ENCODE peak calls at places on chromosomes 1 and 21, in nine cellular contexts. P is H9, M is uterus, R is RWPE1, Z is Calu3, Q is gastrocnemius medialis, S is choroid plexus epithelial cell, G is suprapubic skin, E is B cell. I is an unnamed sample.

GRCh38 chr1:67897270-67897949 is 64.1 kb upstream of the GNG12 start:
- DNase-seq in P (no peak), M (no peak), R (no peak), Z (peak; percentile 34), Q (no peak), S (peak; percentile 86), G (no peak), E (no peak), I (no peak)

GRCh38 chr1:112701227-112702066 is 5.5 kb downstream of the RHOC start:
- DNase-seq in P (no peak), M (peak; percentile 23), R (no peak), Z (no peak), Q (no peak), S (no peak), G (no peak), E (no peak), I (no peak)

GRCh38 chr1:201298381-201299367 is 15.4 kb downstream of the PKP1 start:
- DNase-seq in P (no peak), M (no peak), R (no peak), Z (peak; percentile 35), Q (no peak), S (no peak), G (no peak), E (no peak), I (no peak)

GRCh38 chr1:229907884-229908633 is 159.0 kb upstream of the GALNT2 start:
- DNase-seq in P (no peak), M (no peak), R (no peak), Z (no peak), Q (no peak), S (no peak), G (no peak), E (no peak), I (no peak)

GRCh38 chr1:238119060-238119459 is 228.3 kb upstream of the ZP4 start:
- DNase-seq in P (no peak), M (no peak), R (no peak), Z (no peak), Q (no peak), S (no peak), G (no peak), E (no peak), I (no peak)

GRCh38 chr1:168057921-168058320 is 78.8 kb downstream of the GPR161 start:
- DNase-seq in P (no peak), M (no peak), R (no peak), Z (no peak), Q (no peak), S (peak; percentile 27), G (no peak), E (no peak), I (no peak)

GRCh38 chr1:93779540-93780121 is 98.0 kb upstream of the BCAR3 start:
- DNase-seq in P (peak; percentile 36), M (no peak), R (peak; percentile 98), Z (peak; percentile 14), Q (no peak), S (peak; percentile 91), G (no peak), E (no peak), I (no peak)

GRCh38 chr1:53172751-53173498 is 23.7 kb upstream of the CPT2 start:
- DNase-seq in P (no peak), M (no peak), R (no peak), Z (no peak), Q (no peak), S (peak; percentile 31), G (no peak), E (peak; percentile 71), I (no peak)

GRCh38 chr21:37149411-37149810 is 76.4 kb downstream of the TTC3 start:
- DNase-seq in P (no peak), M (no peak), R (no peak), Z (no peak), Q (no peak), S (peak; percentile 92), G (no peak), E (no peak), I (no peak)

GRCh38 chr1:221478050-221478949 is 263.6 kb downstream of the DUSP10 start:
- DNase-seq in P (peak; percentile 65), M (peak; percentile 34), R (peak; percentile 89), Z (peak; percentile 81), Q (peak; percentile 22), S (peak; percentile 94), G (peak; percentile 69), E (peak; percentile 5), I (peak; percentile 48)

GRCh38 chr1:160191756-160192155 is 1.4 kb downstream of the CASQ1 start:
- DNase-seq in P (no peak), M (no peak), R (no peak), Z (no peak), Q (no peak), S (no peak), G (no peak), E (no peak), I (no peak)

GRCh38 chr1:87331319-87332269 is 2.9 kb downstream of the LMO4 start:
- DNase-seq in P (peak; percentile 87), M (peak; percentile 79), R (peak; percentile 85), Z (peak; percentile 81), Q (peak; percentile 66), S (peak; percentile 62), G (peak; percentile 87), E (peak; percentile 83), I (peak; percentile 70)

GRCh38 chr1:36154765-36155559 is 998 bp upstream of the MAP7D1 start:
- DNase-seq in P (peak; percentile 51), M (peak; percentile 53), R (no peak), Z (no peak), Q (no peak), S (no peak), G (no peak), E (no peak), I (no peak)

GRCh38 chr1:208479435-208479834 is 235.3 kb upstream of the PLXNA2 start:
- DNase-seq in P (no peak), M (no peak), R (no peak), Z (no peak), Q (no peak), S (no peak), G (no peak), E (no peak), I (no peak)

GRCh38 chr1:33298623-33299277 is 22.1 kb downstream of the A3GALT2 start:
- DNase-seq in P (peak; percentile 85), M (peak; percentile 71), R (peak; percentile 57), Z (peak; percentile 77), Q (no peak), S (peak; percentile 74), G (peak; percentile 68), E (peak; percentile 76), I (no peak)

GRCh38 chr1:33696311-33696710 is 167.6 kb upstream of the HMGB4 start:
- DNase-seq in P (no peak), M (no peak), R (no peak), Z (no peak), Q (no peak), S (no peak), G (no peak), E (no peak), I (no peak)

DNA sequence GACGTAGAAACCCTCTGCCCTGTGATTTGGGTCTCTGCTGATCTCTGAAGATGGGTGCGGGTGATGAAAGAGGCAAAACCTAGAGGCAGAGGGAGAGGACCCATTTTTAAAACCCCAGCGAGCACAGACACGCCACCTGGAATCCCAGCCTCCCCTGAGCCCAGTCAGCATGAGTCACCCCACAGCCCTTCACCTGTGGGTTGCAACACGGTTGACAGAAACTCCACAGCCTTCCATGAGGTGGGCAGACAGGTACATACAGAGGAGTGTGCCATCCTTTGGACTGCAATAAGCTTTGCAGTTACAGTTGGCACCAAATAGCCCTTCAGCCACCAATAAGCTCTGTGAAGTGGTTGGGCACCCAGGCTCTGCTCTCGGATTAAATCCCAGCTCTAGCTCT is 2.1 kb upstream of the GRHL3 start:
- DNase-seq in P (no peak), M (no peak), R (peak; percentile 95), Z (peak; percentile 54), Q (no peak), S (no peak), G (no peak), E (no peak), I (no peak)
- TF ChIP-seq CTCF in P (no peak), M (no peak), R (no peak), Z (no peak), Q (no peak), S (no peak), G (no peak), E (no peak), I (no peak)

GRCh38 chr21:15079276-15079675 is 14.5 kb upstream of the NRIP1 start:
- DNase-seq in P (no peak), M (no peak), R (no peak), Z (no peak), Q (no peak), S (no peak), G (no peak), E (no peak), I (no peak)
- TF ChIP-seq CTCF in P (no peak), M (no peak), R (no peak), Z (no peak), Q (no peak), S (no peak), G (no peak), E (no peak), I (no peak)

DNA sequence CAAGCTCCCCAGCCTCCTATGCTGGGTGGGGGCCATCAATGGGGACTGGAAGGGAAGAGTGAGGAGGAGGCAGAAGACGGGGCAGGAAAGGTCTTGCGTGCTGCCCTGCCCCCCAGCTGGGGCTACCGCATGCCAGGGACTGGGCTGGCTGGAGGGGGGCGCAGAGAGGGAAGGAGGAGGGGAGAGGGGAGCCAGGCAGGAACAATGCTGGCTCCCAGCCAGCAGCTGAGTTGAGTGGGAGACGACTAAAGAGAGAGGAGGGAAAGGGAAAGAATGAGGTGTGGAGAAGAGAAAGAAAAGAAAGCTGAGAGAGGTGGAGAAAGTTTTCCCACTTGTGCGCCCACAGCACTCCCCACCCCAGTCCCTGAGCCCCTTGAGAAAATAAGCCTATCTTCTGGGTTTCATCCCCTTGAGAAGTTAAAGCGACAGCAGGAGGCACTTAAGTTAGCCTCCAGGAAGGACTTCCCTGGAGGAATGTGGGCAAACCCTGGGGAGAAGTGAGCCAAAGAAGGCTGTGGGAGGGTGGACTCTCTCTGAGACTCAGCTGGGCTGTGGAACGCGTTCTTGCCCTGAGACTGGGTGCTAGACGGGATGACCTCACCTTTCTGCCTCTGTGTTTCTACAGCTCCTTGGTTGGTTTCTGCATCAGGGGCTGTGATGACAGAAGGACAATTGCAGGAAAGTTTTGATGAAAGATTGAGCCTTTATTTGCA is 12.9 kb upstream of the NES start:
- DNase-seq in P (no peak), M (no peak), R (no peak), Z (no peak), Q (no peak), S (no peak), G (no peak), E (no peak), I (peak; percentile 75)
- TF ChIP-seq CTCF in P (no peak), M (no peak), R (no peak), Z (no peak), Q (no peak), S (no peak), G (no peak), E (no peak), I (no peak)

DNA sequence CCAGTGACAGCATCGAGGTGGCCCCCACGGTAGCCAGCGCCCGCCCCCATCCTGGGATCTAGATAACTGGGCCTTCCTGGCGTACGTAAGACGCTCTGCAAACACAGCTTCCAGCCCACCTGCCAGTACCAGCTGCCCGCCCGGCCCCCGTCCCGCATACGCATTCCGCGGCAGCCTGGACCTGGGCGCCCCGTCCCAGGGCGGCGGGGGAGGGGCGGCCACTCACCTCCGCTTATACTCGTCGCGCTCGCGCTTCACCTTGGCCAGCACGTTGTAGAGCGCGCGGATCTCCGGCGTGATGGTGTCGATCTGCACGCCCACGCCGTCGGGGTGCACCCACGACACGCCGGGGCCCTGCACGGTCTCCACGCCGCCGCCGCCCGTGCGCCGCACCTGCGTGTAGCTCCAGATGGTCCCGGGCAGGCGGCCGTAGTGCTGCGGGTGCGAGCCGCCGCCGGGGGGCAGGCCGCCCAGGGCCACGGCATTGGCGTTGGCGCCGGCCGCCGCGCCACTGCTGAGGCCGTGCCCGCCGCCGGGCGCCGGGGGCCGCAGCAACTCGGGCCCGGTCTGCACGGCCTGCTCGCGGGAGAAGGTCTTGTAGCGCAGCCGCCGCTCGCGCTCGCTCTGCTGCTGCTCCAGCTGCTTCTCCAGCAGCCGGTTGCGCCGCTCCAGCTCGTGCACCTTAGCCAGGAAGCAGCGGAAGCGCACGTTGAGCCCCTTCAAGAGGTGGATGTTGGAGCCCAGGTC is 861 bp downstream of the IFFO2 start:
- DNase-seq in P (peak; percentile 62), M (no peak), R (peak; percentile 31), Z (peak; percentile 27), Q (no peak), S (peak; percentile 69), G (no peak), E (peak; percentile 71), I (peak; percentile 65)
- TF ChIP-seq CTCF in P (no peak), M (no peak), R (peak; percentile 28), Z (no peak), Q (peak; percentile 33), S (no peak), G (no peak), E (no peak), I (no peak)